ENCODE peak calls at places on chromosomes 16 and 17, in nine cellular contexts. V is fibroblast of mammary gland, H is A673, Q is thoracic aorta, B is heart right ventricle, X is fibroblast of lung, P is body of pancreas, E is BJ, I is tibial nerve. Y is an unnamed sample.

GRCh38 chr16:6977906-6978305 is 354.7 kb upstream of the RBFOX1 start:
- DNase-seq in E (no peak), V (no peak), H (no peak), I (no peak), X (no peak), B (no peak), Q (no peak), P (no peak), Y (no peak)

GRCh38 chr16:79601092-79601977 is 798 bp upstream of the MAF start:
- DNase-seq in Q (no peak), V (no peak), B (peak; percentile 55), P (peak; percentile 47), H (no peak), E (no peak), I (no peak), X (peak; percentile 34), Y (peak; percentile 36)

GRCh38 chr17:65530985-65531507 is 30.4 kb downstream of the AXIN2 start:
- DNase-seq in X (peak; percentile 82), E (no peak), V (peak; percentile 79), H (no peak), P (peak; percentile 40), B (no peak), I (no peak), Q (no peak), Y (no peak)

GRCh38 chr16:56911771-56912541 is 20.0 kb upstream of the HERPUD1 start:
- DNase-seq in Q (no peak), I (no peak), B (peak; percentile 31), E (no peak), H (no peak), P (peak; percentile 69), V (no peak), X (peak; percentile 87), Y (no peak)

GRCh38 chr17:44318077-44318892 is 6.3 kb downstream of the SLC25A39 start:
- DNase-seq in X (no peak), P (no peak), V (no peak), E (no peak), I (no peak), B (no peak), Q (no peak), H (no peak), Y (no peak)

GRCh38 chr16:78228704-78229103 is 129.2 kb downstream of the WWOX start:
- DNase-seq in H (no peak), B (no peak), E (no peak), I (no peak), P (no peak), V (no peak), Q (no peak), X (no peak), Y (no peak)

GRCh38 chr16:66871840-66872239 is 8.5 kb upstream of the PDP2 start:
- DNase-seq in P (no peak), B (no peak), V (no peak), H (no peak), E (no peak), I (no peak), Q (no peak), X (no peak), Y (no peak)

GRCh38 chr16:65284583-65284982 is 162.7 kb upstream of the CDH11 start:
- DNase-seq in X (peak; percentile 34), Q (no peak), I (no peak), P (no peak), E (no peak), H (no peak), V (peak; percentile 4), B (no peak), Y (no peak)

GRCh38 chr16:23509763-23510153 is 536 bp downstream of the GGA2 start:
- DNase-seq in H (peak; percentile 44), B (peak; percentile 17), Q (no peak), V (peak; percentile 29), I (no peak), P (peak; percentile 45), E (no peak), X (peak; percentile 33), Y (no peak)

GRCh38 chr17:12985431-12986285 is 32.2 kb downstream of the ELAC2 start:
- DNase-seq in H (peak; percentile 10), Q (no peak), B (no peak), I (no peak), V (peak; percentile 77), X (peak; percentile 78), P (no peak), E (no peak), Y (no peak)

GRCh38 chr17:45889579-45889978 is 4.8 kb upstream of the MAPT start:
- DNase-seq in X (no peak), V (no peak), I (no peak), H (no peak), P (no peak), E (no peak), B (no peak), Q (no peak), Y (no peak)
- TF ChIP-seq CTCF in X (no peak), V (peak; percentile 2), I (no peak), H (no peak), P (no peak), E (no peak), B (peak; percentile 10), Q (no peak), Y (peak; percentile 47)

DNA sequence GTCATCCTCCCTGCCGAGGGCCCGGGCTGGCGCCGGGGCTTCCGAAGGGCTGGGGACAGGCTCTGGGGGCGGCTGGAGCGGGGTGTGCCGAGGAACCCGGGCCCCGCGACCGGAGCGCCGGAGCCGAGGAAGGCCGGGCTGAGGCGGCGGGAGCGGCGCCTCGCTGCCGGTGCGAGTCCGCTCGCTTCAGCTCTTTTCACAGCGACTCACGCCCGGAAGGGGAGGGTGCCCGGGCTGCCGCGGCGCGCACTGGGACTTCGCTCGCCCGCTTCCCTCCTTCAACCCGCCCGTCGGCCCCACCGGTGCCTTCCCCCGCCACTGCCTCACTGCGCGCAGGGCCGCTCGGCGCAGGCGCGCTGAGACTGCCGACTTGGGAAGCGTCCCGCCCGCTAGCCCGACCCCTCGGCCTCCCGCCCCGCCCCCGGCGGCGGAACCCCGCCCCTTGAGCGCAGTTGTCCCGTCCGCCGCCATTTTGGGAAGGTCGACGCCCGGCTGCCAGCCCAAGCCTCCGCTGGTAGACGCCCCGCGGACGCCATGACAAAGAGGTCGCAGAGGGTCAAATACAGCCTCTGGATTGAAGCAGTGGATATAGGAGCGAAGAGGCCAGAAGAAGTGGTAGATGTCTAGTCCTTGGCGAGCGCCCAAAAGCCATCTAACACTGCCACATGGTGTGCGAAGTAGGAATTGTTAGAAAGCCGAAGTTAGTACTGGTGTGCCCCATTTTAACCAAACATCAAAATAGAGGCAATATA is at the start of gene UBE2G1:
- DNase-seq in Q (peak; percentile 90), P (peak; percentile 98), H (peak; percentile 98), X (peak; percentile 91), B (peak; percentile 99), I (peak; percentile 94), V (peak; percentile 94), E (peak; percentile 74), Y (peak; percentile 99)
- TF ChIP-seq CTCF in Q (no peak), P (peak; percentile 23), H (peak; percentile 43), X (no peak), B (peak; percentile 37), I (peak; percentile 15), V (no peak), E (peak; percentile 32), Y (peak; percentile 44)

DNA sequence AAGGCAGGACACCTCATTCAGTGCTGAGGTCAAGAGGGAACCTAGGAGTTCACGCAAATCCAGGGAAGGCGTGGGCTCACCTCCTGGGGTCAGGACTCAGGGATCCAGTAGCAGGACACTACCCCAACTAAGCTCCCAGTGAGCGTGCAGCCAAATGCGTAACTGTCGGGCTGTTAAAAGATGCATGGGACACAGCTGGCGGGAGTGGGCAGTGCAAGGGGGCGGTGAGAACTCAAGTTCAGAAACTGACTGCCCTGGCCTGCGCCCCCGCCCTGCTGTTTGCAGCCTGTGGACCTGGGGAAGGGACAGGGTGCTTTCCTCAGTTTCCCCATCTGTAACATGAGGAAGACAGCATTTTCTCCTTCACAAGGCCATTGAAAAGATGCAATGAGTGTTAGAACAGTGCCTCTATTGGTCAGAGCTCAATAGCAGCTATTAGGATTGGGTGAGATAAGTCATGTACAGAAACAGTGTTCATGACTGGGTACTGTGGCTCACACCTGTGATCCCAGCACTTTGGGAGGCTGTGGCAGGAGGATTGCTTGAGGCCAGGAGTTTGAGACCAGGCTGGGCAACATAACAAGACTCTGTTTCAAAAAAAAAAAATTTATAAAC is 20.2 kb downstream of the CDIPT start:
- DNase-seq in B (no peak), E (no peak), X (no peak), Q (no peak), I (no peak), P (no peak), V (no peak), H (no peak), Y (no peak)
- TF ChIP-seq CTCF in B (no peak), E (no peak), X (no peak), Q (no peak), I (no peak), P (no peak), V (peak; percentile 14), H (peak; percentile 26), Y (no peak)

GRCh38 chr16:89919535-89920406 is 1.1 kb downstream of the MC1R start:
- DNase-seq in V (no peak), X (no peak), Q (no peak), P (no peak), E (no peak), B (no peak), I (no peak), H (no peak), Y (no peak)

GRCh38 chr16:89921131-89921698 is 1.9 kb upstream of the TUBB3 start:
- DNase-seq in E (no peak), Q (no peak), H (no peak), P (no peak), I (no peak), B (no peak), X (no peak), V (no peak), Y (no peak)

GRCh38 chr16:89920723-89921122 is 2.1 kb downstream of the MC1R start:
- DNase-seq in B (no peak), E (no peak), V (peak; percentile 62), Q (no peak), H (no peak), I (no peak), P (no peak), X (peak; percentile 72), Y (no peak)

GRCh38 chr16:89917773-89918452 is 749 bp upstream of the MC1R start:
- DNase-seq in I (peak; percentile 40), Q (no peak), E (no peak), H (peak; percentile 93), P (peak; percentile 55), X (peak; percentile 90), V (peak; percentile 96), B (peak; percentile 85), Y (peak; percentile 23)

GRCh38 chr16:89918453-89919347 is at the start of gene MC1R:
- DNase-seq in Q (no peak), X (peak; percentile 44), E (no peak), V (peak; percentile 39), H (peak; percentile 75), I (no peak), P (no peak), B (no peak), Y (peak; percentile 51)
- TF ChIP-seq CTCF in Q (peak; percentile 34), X (peak; percentile 33), E (peak; percentile 77), V (peak; percentile 51), H (peak; percentile 67), I (peak; percentile 8), P (peak; percentile 6), B (peak; percentile 65), Y (peak; percentile 69)

DNA sequence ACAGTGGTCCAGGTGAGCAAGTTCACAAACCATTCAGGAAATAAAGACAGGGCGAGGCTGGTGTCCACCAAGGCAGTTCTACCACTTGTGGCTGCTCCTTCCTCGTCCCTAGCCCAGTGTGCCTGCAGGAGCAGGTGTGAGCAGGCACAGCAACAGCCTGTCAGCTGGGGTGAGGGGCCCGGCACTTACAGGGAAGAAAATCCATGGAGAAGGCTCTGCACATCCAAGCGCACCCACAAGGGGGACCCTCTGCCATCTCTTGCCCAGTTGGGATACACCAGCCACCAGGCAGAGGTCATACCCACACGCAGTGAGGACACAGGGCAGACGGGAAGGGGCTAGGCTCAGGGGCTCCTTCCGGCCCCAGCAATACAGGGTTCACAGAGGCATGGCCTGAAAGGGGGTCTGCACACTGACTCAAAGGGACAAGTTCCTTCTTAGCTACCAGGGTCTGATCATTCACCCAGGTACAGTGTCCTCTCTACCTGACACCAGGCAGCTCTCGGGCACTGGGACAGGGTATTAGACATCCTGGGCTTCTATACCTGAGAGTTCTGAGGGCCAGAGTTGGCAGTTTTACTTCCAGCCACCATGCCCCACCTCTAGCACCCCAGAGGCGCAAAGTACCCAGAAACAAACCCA is 27.0 kb downstream of the CDIP1 start:
- DNase-seq in P (peak; percentile 81), Q (no peak), I (no peak), H (peak; percentile 60), B (peak; percentile 45), E (no peak), X (peak; percentile 24), V (peak; percentile 31), Y (peak; percentile 53)
- TF ChIP-seq CTCF in P (peak; percentile 77), Q (peak; percentile 41), I (peak; percentile 22), H (peak; percentile 68), B (peak; percentile 62), E (peak; percentile 68), X (peak; percentile 22), V (peak; percentile 54), Y (peak; percentile 66)

Y was measured in progenitor cell of endocrine pancreas.